ENCODE peak calls at places on chromosomes 2 and 18, in nine cellular contexts. R is stomach, K is brain microvascular endothelial cell, B is heart right ventricle, P is HCT116, N is HL-60, H is vagina, T is left lung, A is lower lobe of right lung. O is an unnamed sample.

GRCh38 chr2:151237422-151238012 is 24.1 kb downstream of the RBM43 start:
- DNase-seq in B (no peak), K (peak), T (no peak), H (no peak), N (no peak), A (no peak), R (no peak), P (no peak), O (no peak)

GRCh38 chr2:223633656-223634055 is 31.5 kb upstream of the SCG2 start:
- DNase-seq in T (no peak), H (no peak), R (no peak), A (no peak), B (no peak), P (no peak), N (no peak), K (no peak), O (no peak)

GRCh38 chr2:122575076-122575475 is 819.6 kb downstream of the TSN start:
- DNase-seq in N (no peak), K (no peak), P (no peak), T (no peak), A (no peak), R (no peak), B (no peak), H (no peak), O (no peak)

GRCh38 chr18:64026350-64026749 is 56.5 kb downstream of the SERPINB8 start:
- DNase-seq in R (no peak), A (no peak), H (no peak), P (no peak), B (no peak), N (no peak), T (no peak), K (no peak), O (no peak)

GRCh38 chr2:16296331-16297250 is 356.2 kb downstream of the MYCN start:
- DNase-seq in B (no peak), N (no peak), R (no peak), K (no peak), H (no peak), T (no peak), A (no peak), P (no peak), O (no peak)

GRCh38 chr2:47653909-47654789 is 128.8 kb upstream of the MSH6 start:
- DNase-seq in H (no peak), T (no peak), P (no peak), N (no peak), R (no peak), K (peak), A (no peak), B (no peak), O (peak)

GRCh38 chr2:26457695-26458364 is 20.1 kb downstream of the OTOF start:
- DNase-seq in K (no peak), H (no peak), P (no peak), T (no peak), N (no peak), R (no peak), A (peak), B (no peak), O (peak)

GRCh38 chr2:240864475-240864874 is 4.1 kb upstream of the AGXT start:
- DNase-seq in B (no peak), K (no peak), A (no peak), H (no peak), R (no peak), P (no peak), N (no peak), T (no peak), O (no peak)

GRCh38 chr2:191441761-191442160 is 196.6 kb downstream of the MYO1B start:
- DNase-seq in T (no peak), P (no peak), K (no peak), R (no peak), A (no peak), B (peak), N (no peak), H (no peak), O (no peak)

GRCh38 chr2:223093436-223093839 is 41.4 kb downstream of the KCNE4 start:
- DNase-seq in N (no peak), P (no peak), B (peak), K (peak), A (no peak), T (no peak), H (peak), R (no peak), O (peak)

GRCh38 chr18:46621871-46622270 is 35.1 kb downstream of the LOXHD1 start:
- DNase-seq in T (no peak), P (no peak), H (peak), R (no peak), N (no peak), A (no peak), B (no peak), K (no peak), O (no peak)

GRCh38 chr18:361100-361732 is 93.4 kb upstream of the THOC1 start:
- DNase-seq in B (no peak), R (no peak), T (no peak), A (no peak), N (no peak), P (no peak), K (no peak), H (no peak), O (no peak)

GRCh38 chr18:50817898-50818250 is 1.9 kb downstream of the MRO start:
- DNase-seq in N (no peak), K (no peak), A (no peak), R (no peak), H (no peak), P (no peak), T (no peak), B (no peak), O (peak)

GRCh38 chr2:239516286-239516953 is 115.6 kb upstream of the HDAC4 start:
- DNase-seq in P (no peak), T (no peak), N (no peak), B (no peak), R (no peak), A (peak), H (no peak), K (no peak), O (no peak)

GRCh38 chr2:239509388-239510143 is 108.7 kb upstream of the HDAC4 start:
- DNase-seq in A (no peak), R (no peak), B (no peak), T (no peak), P (no peak), H (no peak), K (no peak), N (no peak), O (no peak)

GRCh38 chr2:239514753-239515152 is 113.9 kb upstream of the HDAC4 start:
- DNase-seq in R (no peak), B (no peak), K (no peak), N (no peak), A (no peak), H (no peak), P (no peak), T (no peak), O (no peak)

GRCh38 chr2:239507576-239508258 is 106.9 kb upstream of the HDAC4 start:
- DNase-seq in R (no peak), H (no peak), K (no peak), T (no peak), A (no peak), P (no peak), N (no peak), B (no peak), O (no peak)

GRCh38 chr2:239512054-239512453 is 111.2 kb upstream of the HDAC4 start:
- DNase-seq in A (no peak), K (no peak), R (no peak), T (no peak), B (no peak), P (no peak), N (no peak), H (no peak), O (no peak)
- TF ChIP-seq CTCF in A (no peak), K (no peak), R (no peak), T (no peak), B (no peak), P (no peak), N (no peak), H (no peak), O (no peak)

GRCh38 chr2:207530160-207531023 is 630 bp downstream of the CREB1 start:
- DNase-seq in H (no peak), T (peak), A (peak), K (no peak), N (peak), R (peak), B (peak), P (no peak), O (peak)

GRCh38 chr2:207533609-207534008 is 3.8 kb downstream of the CREB1 start:
- DNase-seq in B (no peak), N (no peak), R (no peak), H (no peak), A (no peak), P (no peak), T (no peak), K (no peak), O (no peak)

GRCh38 chr2:207531024-207531411 is 1.3 kb downstream of the CREB1 start:
- DNase-seq in H (no peak), T (no peak), N (no peak), R (no peak), P (no peak), B (no peak), A (no peak), K (no peak), O (no peak)

GRCh38 chr2:207534390-207534789 is 4.6 kb downstream of the CREB1 start:
- DNase-seq in A (no peak), K (no peak), H (no peak), N (no peak), T (no peak), B (no peak), R (no peak), P (no peak), O (no peak)

GRCh38 chr2:207532676-207533075 is 2.9 kb downstream of the CREB1 start:
- DNase-seq in T (no peak), N (no peak), R (no peak), A (no peak), B (no peak), P (no peak), K (no peak), H (no peak), O (no peak)
- H3K27ac ChIP-seq in T (peak), N (peak), R (peak), A (peak), B (peak), P (no peak), K (no peak), H (peak), O (no peak)

DNA sequence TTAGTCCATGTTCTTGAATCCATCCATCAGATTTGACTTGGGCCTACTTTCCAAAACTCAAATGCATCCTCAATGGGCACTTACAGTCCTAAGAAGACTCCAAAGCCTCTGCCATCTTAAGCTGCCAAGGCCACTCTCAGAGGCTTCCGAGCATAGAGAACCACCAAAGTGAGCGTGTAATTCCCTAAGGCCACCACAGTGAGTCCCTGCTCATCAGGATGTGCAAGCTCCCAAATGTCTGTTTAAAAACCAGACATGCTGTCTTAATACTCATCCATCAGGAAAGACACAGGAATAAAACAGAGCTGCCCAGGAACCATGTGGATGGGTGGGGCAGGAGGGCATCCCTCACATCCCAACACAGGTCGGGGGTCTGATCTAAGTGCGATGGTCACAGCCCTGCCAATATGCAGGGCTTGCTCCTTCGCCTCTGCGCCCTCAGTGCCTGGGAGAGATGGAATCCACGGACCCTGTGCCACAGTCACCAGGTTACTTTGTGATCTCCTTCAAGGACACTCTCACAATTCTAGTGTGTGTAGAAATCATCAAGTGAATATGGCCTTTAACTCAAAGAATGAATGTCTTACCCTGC is 80.4 kb downstream of the POLR1A start:
- DNase-seq in A (no peak), B (no peak), R (no peak), P (no peak), T (no peak), N (no peak), H (no peak), K (no peak), O (no peak)
- TF ChIP-seq CTCF in A (no peak), B (no peak), R (no peak), P (no peak), T (no peak), N (no peak), H (no peak), K (peak), O (peak)

GRCh38 chr18:9951022-9951859 is 37.4 kb downstream of the VAPA start:
- DNase-seq in R (no peak), T (no peak), H (no peak), P (peak), A (no peak), N (peak), K (peak), B (no peak), O (peak)
- H3K27ac ChIP-seq in R (no peak), T (peak), H (no peak), P (peak), A (no peak), N (no peak), K (no peak), B (no peak), O (no peak)

DNA sequence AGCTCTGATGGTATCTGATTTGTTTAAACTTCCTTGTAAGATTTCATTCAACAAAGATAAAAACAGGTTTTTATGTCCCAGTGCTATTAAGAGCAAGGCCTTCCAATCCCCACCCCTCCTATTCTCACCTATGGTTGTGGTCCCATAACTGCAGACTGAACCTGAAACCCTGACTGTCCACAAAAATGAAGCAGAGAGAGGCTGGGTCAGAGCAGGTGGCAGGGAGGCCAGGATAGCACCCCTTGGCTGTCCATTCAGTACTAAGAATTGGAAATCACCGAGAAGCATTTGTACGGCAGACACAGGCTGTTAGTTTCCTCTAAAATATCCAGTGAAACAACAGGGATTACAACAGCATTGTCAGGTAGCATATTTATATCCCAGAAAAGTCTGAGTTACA is 37.3 kb upstream of the FMNL2 start:
- DNase-seq in N (no peak), R (no peak), A (no peak), K (no peak), B (no peak), H (no peak), T (no peak), P (no peak), O (no peak)
- TF ChIP-seq CTCF in N (no peak), R (no peak), A (no peak), K (no peak), B (no peak), H (no peak), T (no peak), P (no peak), O (no peak)

GRCh38 chr2:233210843-233211600 is 40.5 kb upstream of the ATG16L1 start:
- DNase-seq in A (peak), T (peak), B (peak), K (peak), N (no peak), H (no peak), R (peak), P (peak), O (peak)
- H3K27ac ChIP-seq in A (peak), T (peak), B (peak), K (no peak), N (no peak), H (no peak), R (no peak), P (no peak), O (no peak)

GRCh38 chr2:227033471-227034148 is 130.4 kb downstream of the COL4A4 start:
- DNase-seq in B (peak), H (no peak), N (peak), T (no peak), K (peak), P (peak), A (peak), R (peak), O (peak)
- TF ChIP-seq CTCF in B (peak), H (no peak), N (peak), T (no peak), K (peak), P (peak), A (peak), R (peak), O (no peak)

GRCh38 chr18:35478520-35479435 is 19.0 kb downstream of the INO80C start:
- DNase-seq in P (peak), K (peak), N (no peak), R (peak), A (no peak), T (no peak), B (no peak), H (no peak), O (no peak)

GRCh38 chr18:35477974-35478373 is 19.8 kb downstream of the INO80C start:
- DNase-seq in K (no peak), B (no peak), H (no peak), P (no peak), A (no peak), T (no peak), N (no peak), R (no peak), O (no peak)

GRCh38 chr18:35479911-35480586 is 17.7 kb downstream of the INO80C start:
- DNase-seq in B (no peak), H (no peak), T (no peak), P (no peak), R (peak), A (no peak), N (no peak), K (no peak), O (no peak)

GRCh38 chr18:35474884-35475283 is 22.9 kb downstream of the INO80C start:
- DNase-seq in P (no peak), R (no peak), H (no peak), N (no peak), A (no peak), T (no peak), B (no peak), K (no peak), O (no peak)

GRCh38 chr18:35477497-35477896 is 20.3 kb downstream of the INO80C start:
- DNase-seq in K (no peak), A (no peak), T (no peak), N (peak), H (no peak), P (no peak), B (no peak), R (no peak), O (no peak)
- H3K27ac ChIP-seq in K (peak), A (no peak), T (peak), N (peak), H (no peak), P (no peak), B (no peak), R (peak), O (no peak)

O was measured in testis.